ENCODE peak calls at places on chromosomes 6 and 20, in six cellular contexts. Y, U, D, R, X and G are unnamed samples.

GRCh38 chr6:113402541-113402940 is 454.6 kb upstream of the MARCKS start:
- DNase-seq in Y (no peak), U (no peak), D (no peak), R (no peak), X (no peak), G (no peak)

GRCh38 chr6:103983000-103983399 is 876.7 kb downstream of the HACE1 start:
- DNase-seq in Y (no peak), U (no peak), D (no peak), R (no peak), X (no peak), G (no peak)

GRCh38 chr6:26020291-26020982 is 57.8 kb downstream of the TRIM38 start:
- DNase-seq in Y (no peak), U (no peak), D (no peak), R (peak), X (peak), G (no peak)

GRCh38 chr6:5749666-5750215 is 257.0 kb downstream of the NRN1 start:
- DNase-seq in Y (no peak), U (no peak), D (no peak), R (no peak), X (no peak), G (no peak)

GRCh38 chr20:48786916-48787676 is 40.7 kb downstream of the PREX1 start:
- DNase-seq in Y (no peak), U (no peak), D (no peak), R (no peak), X (no peak), G (no peak)

GRCh38 chr20:58446938-58447265 is 57.9 kb downstream of the VAPB start:
- DNase-seq in Y (no peak), U (no peak), D (no peak), R (no peak), X (no peak), G (no peak)

GRCh38 chr6:147322299-147323162 is 118.3 kb downstream of the STXBP5 start:
- DNase-seq in Y (no peak), U (no peak), D (no peak), R (no peak), X (peak), G (peak)

GRCh38 chr6:71387179-71387578 is 98.6 kb downstream of the OGFRL1 start:
- DNase-seq in Y (no peak), U (no peak), D (no peak), R (no peak), X (no peak), G (no peak)

GRCh38 chr20:602357-602970 is 7.6 kb downstream of the TCF15 start:
- DNase-seq in Y (no peak), U (no peak), D (no peak), R (no peak), X (no peak), G (no peak)

GRCh38 chr6:43014434-43014909 is 423 bp downstream of the KLHDC3 start:
- DNase-seq in Y (no peak), U (no peak), D (no peak), R (no peak), X (no peak), G (no peak)

GRCh38 chr6:129641344-129641743 is 68.6 kb downstream of the ARHGAP18 start:
- DNase-seq in Y (no peak), U (no peak), D (peak), R (no peak), X (no peak), G (no peak)

GRCh38 chr6:34912715-34913464 is 23.8 kb downstream of the ANKS1A start:
- DNase-seq in Y (no peak), U (no peak), D (no peak), R (no peak), X (peak), G (no peak)

GRCh38 chr6:89144358-89145041 is 1.4 kb upstream of the PM20D2 start:
- DNase-seq in Y (no peak), U (peak), D (no peak), R (no peak), X (no peak), G (peak)

GRCh38 chr6:25959890-25960531 is 2.6 kb upstream of the TRIM38 start:
- DNase-seq in Y (no peak), U (no peak), D (no peak), R (no peak), X (no peak), G (no peak)

GRCh38 chr6:20223119-20223518 is 10.8 kb upstream of the MBOAT1 start:
- DNase-seq in Y (no peak), U (no peak), D (no peak), R (no peak), X (no peak), G (no peak)

GRCh38 chr6:152316024-152316423 is 321.1 kb downstream of the SYNE1 start:
- DNase-seq in Y (no peak), U (no peak), D (no peak), R (no peak), X (no peak), G (no peak)

GRCh38 chr20:41175201-41175651 is 37.9 kb downstream of the PLCG1 start:
- DNase-seq in Y (peak), U (no peak), D (no peak), R (no peak), X (no peak), G (no peak)

GRCh38 chr6:46014511-46015118 is 1.0 kb downstream of the CLIC5 start:
- DNase-seq in Y (peak), U (no peak), D (no peak), R (no peak), X (no peak), G (no peak)

GRCh38 chr20:16271450-16271849 is 301.8 kb downstream of the KIF16B start:
- DNase-seq in Y (no peak), U (no peak), D (peak), R (no peak), X (no peak), G (no peak)

GRCh38 chr20:54549523-54550326 is 74.3 kb downstream of the DOK5 start:
- DNase-seq in Y (no peak), U (no peak), D (no peak), R (no peak), X (no peak), G (no peak)

GRCh38 chr20:51760905-51761544 is 7.2 kb downstream of the ATP9A start:
- DNase-seq in Y (no peak), U (no peak), D (peak), R (no peak), X (no peak), G (no peak)

GRCh38 chr6:18047406-18047805 is 60.0 kb upstream of the KIF13A start:
- DNase-seq in Y (no peak), U (no peak), D (no peak), R (no peak), X (no peak), G (no peak)

GRCh38 chr6:67160820-67161219 is 1453.8 kb upstream of the EYS start:
- DNase-seq in Y (no peak), U (no peak), D (no peak), R (no peak), X (no peak), G (no peak)

GRCh38 chr20:50726955-50727791 is 4.2 kb upstream of the PARD6B start:
- DNase-seq in Y (no peak), U (no peak), D (no peak), R (no peak), X (no peak), G (no peak)

GRCh38 chr6:156167289-156168076 is 609.7 kb upstream of the ARID1B start:
- DNase-seq in Y (no peak), U (no peak), D (no peak), R (no peak), X (no peak), G (no peak)

GRCh38 chr20:824916-825315 is 8.6 kb upstream of the FAM110A start:
- DNase-seq in Y (no peak), U (no peak), D (no peak), R (no peak), X (no peak), G (no peak)

GRCh38 chr6:41878246-41878645 is 16.9 kb downstream of the USP49 start:
- DNase-seq in Y (no peak), U (no peak), D (no peak), R (no peak), X (no peak), G (no peak)

GRCh38 chr6:139577991-139578604 is 203.7 kb upstream of the CITED2 start:
- DNase-seq in Y (no peak), U (no peak), D (peak), R (no peak), X (no peak), G (no peak)

GRCh38 chr6:11011787-11012234 is 32.3 kb downstream of the ELOVL2 start:
- DNase-seq in Y (no peak), U (no peak), D (peak), R (peak), X (no peak), G (no peak)

GRCh38 chr20:36399147-36399968 is 93.2 kb downstream of the DLGAP4 start:
- DNase-seq in Y (peak), U (peak), D (peak), R (peak), X (no peak), G (peak)

GRCh38 chr6:119161450-119161849 is 83.0 kb upstream of the FAM184A start:
- DNase-seq in Y (peak), U (no peak), D (no peak), R (no peak), X (no peak), G (no peak)

GRCh38 chr6:165849539-165850430 is 186.7 kb upstream of the PDE10A start:
- DNase-seq in Y (no peak), U (no peak), D (no peak), R (no peak), X (no peak), G (no peak)

GRCh38 chr6:62285612-62286469 is at the start of gene KHDRBS2:
- DNase-seq in Y (peak), U (peak), D (peak), R (no peak), X (peak), G (peak)

GRCh38 chr6:3310710-3311109 is 52.0 kb downstream of the PSMG4 start:
- DNase-seq in Y (no peak), U (no peak), D (no peak), R (no peak), X (no peak), G (no peak)

GRCh38 chr6:13818341-13818740 is 4.0 kb upstream of the MCUR1 start:
- DNase-seq in Y (no peak), U (no peak), D (peak), R (no peak), X (no peak), G (no peak)

GRCh38 chr20:19750907-19751636 is 7.0 kb upstream of the RIN2 start:
- DNase-seq in Y (no peak), U (no peak), D (no peak), R (no peak), X (no peak), G (no peak)

DNA sequence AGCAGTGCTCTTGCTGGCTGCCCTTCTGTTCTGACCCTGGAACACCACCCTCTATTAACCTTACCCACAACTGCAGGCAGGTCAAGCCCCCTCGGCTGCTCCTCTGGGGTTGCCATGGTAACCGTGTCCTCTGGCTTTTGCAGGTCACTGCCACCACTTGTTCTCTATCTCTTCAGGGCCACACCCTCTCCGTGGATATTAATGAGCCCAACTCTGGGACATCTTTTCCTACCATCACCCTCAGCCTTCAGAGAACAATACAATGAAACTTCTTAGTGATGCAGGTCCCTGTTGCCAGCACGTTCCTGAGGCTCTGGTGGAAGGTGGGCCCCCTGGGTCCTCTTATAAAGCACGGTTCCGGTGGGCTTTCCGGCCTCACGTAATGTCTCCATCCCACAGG is 30.8 kb upstream of the MICB start:
- DNase-seq in Y (no peak), U (no peak), D (no peak), R (no peak), X (no peak), G (no peak)
- TF ChIP-seq TAF1 in Y (no peak), U (no peak), D (no peak), R (no peak), X (no peak), G (no peak)

GRCh38 chr6:109095036-109095820 is at the start of gene CEP57L1:
- DNase-seq in Y (peak), U (peak), D (peak), R (peak), X (peak), G (peak)

GRCh38 chr6:109095821-109096084 is 446 bp downstream of the CEP57L1 start:
- DNase-seq in Y (no peak), U (no peak), D (peak), R (no peak), X (no peak), G (no peak)

GRCh38 chr6:109093732-109094131 is 914 bp downstream of the SESN1 start:
- DNase-seq in Y (no peak), U (no peak), D (no peak), R (no peak), X (no peak), G (no peak)

GRCh38 chr6:109096198-109096597 is 891 bp downstream of the CEP57L1 start:
- DNase-seq in Y (no peak), U (no peak), D (no peak), R (no peak), X (no peak), G (no peak)

DNA sequence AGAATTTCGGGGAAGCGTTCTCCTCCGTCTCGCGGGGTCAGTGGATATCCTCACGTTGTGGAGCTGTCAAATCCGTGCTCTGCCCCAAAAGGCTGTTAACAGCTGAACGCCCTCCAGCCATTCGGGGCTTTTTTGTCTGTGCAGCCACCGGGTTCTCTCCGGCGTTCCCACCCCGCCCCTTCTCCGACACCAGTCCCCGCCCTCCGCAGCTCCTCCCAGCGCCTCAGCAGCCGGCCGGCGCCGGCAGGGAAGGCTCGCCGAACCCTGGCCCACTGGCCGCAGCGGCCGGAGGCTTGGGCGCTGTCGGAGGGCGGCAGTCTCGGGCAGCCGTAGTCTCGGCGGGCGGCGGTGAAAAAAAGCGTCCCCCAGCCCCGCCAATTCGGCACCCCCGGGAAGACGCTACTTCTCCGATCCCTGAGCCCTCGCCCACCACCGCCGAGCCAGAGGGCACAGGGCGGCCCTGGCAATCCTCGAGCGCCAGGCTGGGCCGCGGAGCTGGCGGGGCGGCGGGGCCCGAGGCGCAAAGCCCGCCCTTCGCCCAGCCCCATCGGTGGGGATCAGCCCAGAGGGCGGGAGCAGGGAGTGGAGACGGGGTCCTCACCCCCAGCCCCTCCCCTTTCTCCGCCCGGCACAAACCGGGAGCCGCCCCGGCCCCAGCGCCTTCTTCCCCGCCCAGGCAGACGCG is at the start of gene SESN1:
- DNase-seq in Y (peak), U (peak), D (peak), R (peak), X (peak), G (peak)
- TF ChIP-seq POLR2A in Y (no peak), U (peak), D (peak), R (peak), X (peak), G (peak)

GRCh38 chr6:69122407-69122773 is 487.3 kb downstream of the ADGRB3 start:
- DNase-seq in Y (no peak), U (no peak), D (no peak), R (no peak), X (no peak), G (no peak)
- TF ChIP-seq TAF1 in Y (no peak), U (no peak), D (no peak), R (no peak), X (no peak), G (no peak)

GRCh38 chr6:145187491-145188206 is 547.7 kb downstream of the EPM2A start:
- DNase-seq in Y (no peak), U (no peak), D (no peak), R (no peak), X (no peak), G (no peak)
- TF ChIP-seq POLR2A in Y (no peak), U (no peak), D (no peak), R (no peak), X (no peak), G (no peak)

GRCh38 chr20:2763186-2763585 is 37.2 kb downstream of the CPXM1 start:
- DNase-seq in Y (no peak), U (no peak), D (no peak), R (no peak), X (no peak), G (no peak)
- TF ChIP-seq TAF1 in Y (no peak), U (no peak), D (no peak), R (no peak), X (no peak), G (no peak)

DNA sequence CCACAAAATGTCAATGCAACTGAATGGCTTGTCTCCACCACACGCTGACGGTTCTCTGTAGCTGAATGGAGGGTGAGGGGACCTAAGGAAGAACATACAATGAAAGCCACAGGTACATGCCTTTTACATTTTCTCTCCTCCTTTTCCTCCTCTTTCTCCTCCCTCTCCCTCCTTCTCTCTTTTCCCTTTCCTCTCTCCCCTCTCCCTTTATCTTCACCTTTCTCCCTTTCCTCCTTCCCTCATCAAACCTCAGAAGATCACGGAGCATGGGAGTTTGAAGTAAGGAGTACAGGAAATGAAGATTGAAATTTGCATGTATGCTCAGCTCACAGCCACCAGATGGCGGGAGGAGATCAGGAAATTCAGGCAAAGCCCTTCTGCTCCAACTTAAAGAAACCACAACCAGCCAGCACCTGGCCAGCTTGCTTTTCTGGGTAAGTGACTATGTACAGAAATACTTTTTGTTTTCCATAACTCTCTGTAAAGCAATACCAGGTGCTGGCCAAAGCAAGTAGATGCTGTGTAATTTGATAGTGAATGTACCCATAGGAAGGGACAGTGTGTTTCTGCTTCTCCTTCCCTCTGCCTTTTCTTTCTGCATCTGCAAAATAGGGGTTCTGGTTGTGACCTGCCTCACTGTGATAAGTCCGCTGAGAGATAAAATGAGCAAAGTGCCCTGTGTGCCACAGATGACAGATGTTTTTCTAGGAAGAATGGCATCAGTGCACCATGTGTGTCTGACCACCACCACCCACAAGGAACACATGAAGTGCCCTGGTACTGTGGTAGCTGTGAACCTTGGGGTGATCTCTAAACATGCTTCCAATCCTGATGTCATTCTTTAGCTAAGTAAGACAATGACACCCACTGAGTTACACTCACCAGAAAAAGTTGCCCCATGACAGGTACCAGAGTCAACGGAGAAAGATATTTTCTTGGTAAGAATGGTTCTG is 18.6 kb upstream of the FOXO3 start:
- DNase-seq in Y (peak), U (no peak), D (peak), R (peak), X (no peak), G (peak)
- TF ChIP-seq POLR2A in Y (no peak), U (no peak), D (no peak), R (no peak), X (no peak), G (no peak)

GRCh38 chr6:16105056-16105455 is 23.8 kb upstream of the MYLIP start:
- DNase-seq in Y (no peak), U (no peak), D (no peak), R (no peak), X (no peak), G (no peak)

GRCh38 chr6:16102208-16102607 is 26.7 kb upstream of the MYLIP start:
- DNase-seq in Y (no peak), U (no peak), D (no peak), R (no peak), X (no peak), G (no peak)

GRCh38 chr6:16104624-16105023 is 24.3 kb upstream of the MYLIP start:
- DNase-seq in Y (no peak), U (no peak), D (no peak), R (no peak), X (no peak), G (no peak)

GRCh38 chr6:16105874-16106273 is 23.0 kb upstream of the MYLIP start:
- DNase-seq in Y (no peak), U (no peak), D (no peak), R (no peak), X (no peak), G (no peak)

GRCh38 chr6:16103708-16104107 is 25.2 kb upstream of the MYLIP start:
- DNase-seq in Y (no peak), U (no peak), D (no peak), R (no peak), X (no peak), G (no peak)
- TF ChIP-seq TAF1 in Y (no peak), U (no peak), D (no peak), R (no peak), X (no peak), G (no peak)

GRCh38 chr6:163777379-163777686 is 362.8 kb downstream of the QKI start:
- DNase-seq in Y (no peak), U (no peak), D (no peak), R (peak), X (no peak), G (no peak)
- TF ChIP-seq POLR2A in Y (no peak), U (no peak), D (no peak), R (peak), X (no peak), G (no peak)